ENCODE peak calls at places on chromosomes 11 and 22, in eight cellular contexts. C, J, Z, O, A, G, L and Y are unnamed samples.

GRCh38 chr11:11146830-11147229 is 206.2 kb downstream of the CSNK2A3 start:
- DNase-seq in C (no peak), J (no peak), Z (no peak), O (no peak), A (no peak), G (no peak), L (no peak), Y (no peak)

GRCh38 chr22:39292002-39292401 is 27.4 kb downstream of the RPL3 start:
- DNase-seq in C (no peak), J (no peak), Z (no peak), O (no peak), A (no peak), G (no peak), L (no peak), Y (no peak)

GRCh38 chr11:35260342-35260985 is 121.5 kb downstream of the CD44 start:
- DNase-seq in C (no peak), J (no peak), Z (no peak), O (no peak), A (no peak), G (no peak), L (peak), Y (peak)

GRCh38 chr11:118928870-118929495 is 3.3 kb upstream of the BCL9L start:
- DNase-seq in C (no peak), J (peak), Z (peak), O (no peak), A (no peak), G (peak), L (peak), Y (peak)

GRCh38 chr11:108836541-108836940 is 171.7 kb downstream of the DDX10 start:
- DNase-seq in C (no peak), J (no peak), Z (no peak), O (no peak), A (no peak), G (no peak), L (no peak), Y (no peak)

GRCh38 chr11:44855138-44855849 is 95.4 kb downstream of the TP53I11 start:
- DNase-seq in C (no peak), J (no peak), Z (no peak), O (no peak), A (no peak), G (no peak), L (no peak), Y (no peak)

GRCh38 chr11:118145285-118146227 is 7.1 kb downstream of the SCN4B start:
- DNase-seq in C (peak), J (peak), Z (peak), O (peak), A (peak), G (peak), L (peak), Y (peak)

GRCh38 chr11:106398396-106399074 is 321.1 kb downstream of the AASDHPPT start:
- DNase-seq in C (no peak), J (no peak), Z (no peak), O (no peak), A (no peak), G (no peak), L (peak), Y (no peak)

GRCh38 chr11:111631666-111632039 is 29.4 kb downstream of the SIK2 start:
- DNase-seq in C (no peak), J (no peak), Z (no peak), O (no peak), A (no peak), G (no peak), L (peak), Y (no peak)

GRCh38 chr11:94832604-94833238 is 64.6 kb downstream of the AMOTL1 start:
- DNase-seq in C (no peak), J (no peak), Z (no peak), O (no peak), A (no peak), G (no peak), L (no peak), Y (peak)

GRCh38 chr11:57116654-57117053 is 65.1 kb upstream of the LRRC55 start:
- DNase-seq in C (peak), J (peak), Z (peak), O (no peak), A (no peak), G (peak), L (peak), Y (no peak)

GRCh38 chr22:39592104-39593060 is 21.8 kb downstream of the CACNA1I start:
- DNase-seq in C (no peak), J (no peak), Z (no peak), O (no peak), A (no peak), G (peak), L (peak), Y (no peak)

GRCh38 chr11:22732588-22732987 is 66.2 kb downstream of the GAS2 start:
- DNase-seq in C (no peak), J (no peak), Z (no peak), O (no peak), A (no peak), G (no peak), L (no peak), Y (no peak)

GRCh38 chr11:128890543-128891409 is at the start of gene KCNJ5:
- DNase-seq in C (no peak), J (peak), Z (no peak), O (no peak), A (no peak), G (no peak), L (peak), Y (no peak)